ENCODE peak calls at places on chromosome 7, in four cellular contexts. J is HepG2, T is GM12878, X is K562. C is an unnamed sample.

GRCh38 chr7:107920048-107920772 is 29.2 kb downstream of the DLD start:
- DNase-seq in J (no peak), T (no peak), X (no peak), C (no peak)

GRCh38 chr7:159000070-159000469 is 143.7 kb downstream of the DYNC2I1 start:
- DNase-seq in J (no peak), T (no peak), X (no peak), C (no peak)

GRCh38 chr7:55464422-55464821 is 99.3 kb downstream of the LANCL2 start:
- DNase-seq in J (no peak), T (no peak), X (no peak), C (no peak)

GRCh38 chr7:52071744-52072143 is 755.1 kb upstream of the COBL start:
- DNase-seq in J (no peak), T (no peak), X (no peak), C (no peak)

GRCh38 chr7:106813705-106814305 is 51.3 kb upstream of the PIK3CG start:
- DNase-seq in J (no peak), T (no peak), X (peak; percentile 38), C (no peak)

GRCh38 chr7:113100091-113100723 is 13.6 kb upstream of the GPR85 start:
- DNase-seq in J (no peak), T (no peak), X (peak; percentile 87), C (no peak)

GRCh38 chr7:23893172-23893941 is 183.3 kb downstream of the STK31 start:
- DNase-seq in J (no peak), T (no peak), X (no peak), C (no peak)

GRCh38 chr7:21939136-21939857 is 6.4 kb downstream of the CDCA7L start:
- DNase-seq in J (no peak), T (peak; percentile 82), X (no peak), C (no peak)

GRCh38 chr7:157983442-157984137 is 604.0 kb downstream of the PTPRN2 start:
- DNase-seq in J (no peak), T (no peak), X (no peak), C (no peak)

GRCh38 chr7:157985636-157986035 is 602.0 kb downstream of the PTPRN2 start:
- DNase-seq in J (no peak), T (no peak), X (no peak), C (no peak)

GRCh38 chr7:157984914-157985163 is 602.8 kb downstream of the PTPRN2 start:
- DNase-seq in J (no peak), T (no peak), X (no peak), C (no peak)

GRCh38 chr7:157986051-157986450 is 601.6 kb downstream of the PTPRN2 start:
- DNase-seq in J (no peak), T (no peak), X (no peak), C (no peak)

GRCh38 chr7:157984138-157984913 is 603.3 kb downstream of the PTPRN2 start:
- DNase-seq in J (no peak), T (no peak), X (no peak), C (no peak)
- TF ChIP-seq CREM in J (no peak), T (no peak), X (no peak), C (no peak)

GRCh38 chr7:42151309-42151708 is 85.7 kb downstream of the GLI3 start:
- DNase-seq in J (no peak), T (no peak), X (no peak), C (no peak)
- TF ChIP-seq SP1 in J (no peak), T (no peak), X (no peak), C (no peak)

GRCh38 chr7:10731253-10731773 is 242.4 kb upstream of the PHF14 start:
- DNase-seq in J (no peak), T (no peak), X (peak; percentile 73), C (no peak)
- TF ChIP-seq CTCF in J (no peak), T (no peak), X (peak; percentile 34), C (no peak)

DNA sequence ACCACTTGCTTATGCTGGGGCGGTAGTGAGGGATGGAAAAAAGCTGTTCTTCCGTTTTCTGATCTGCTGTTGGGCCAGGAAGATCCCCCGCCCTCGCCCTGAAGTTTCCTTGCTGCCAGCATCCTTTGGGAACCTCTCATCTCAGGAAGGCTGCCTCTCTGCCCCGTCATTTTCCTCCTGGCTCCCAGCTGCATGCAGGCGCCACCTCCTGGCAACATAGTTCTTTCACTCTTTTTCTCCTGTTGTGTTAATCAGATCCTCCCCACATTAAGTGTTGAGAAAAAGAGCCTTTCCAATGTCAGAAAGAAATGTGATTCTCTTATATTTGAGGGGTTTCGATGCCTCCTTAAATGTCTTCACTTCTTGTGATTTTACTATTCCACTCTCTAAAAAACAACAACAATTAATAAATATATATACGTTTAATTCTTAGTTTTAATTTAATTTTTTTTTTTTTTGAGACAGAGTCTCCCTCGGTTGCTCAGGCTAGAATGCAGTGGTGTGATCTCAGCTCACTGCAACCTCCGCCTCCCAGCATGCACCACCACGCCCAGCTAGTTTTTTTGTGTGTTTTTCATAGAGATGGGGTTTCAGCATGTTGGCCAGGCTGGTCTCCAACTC is 122.9 kb downstream of the RALA start:
- DNase-seq in J (peak; percentile 54), T (no peak), X (peak; percentile 77), C (peak; percentile 85)
- TF ChIP-seq CREM in J (no peak), T (no peak), X (no peak), C (no peak)

DNA sequence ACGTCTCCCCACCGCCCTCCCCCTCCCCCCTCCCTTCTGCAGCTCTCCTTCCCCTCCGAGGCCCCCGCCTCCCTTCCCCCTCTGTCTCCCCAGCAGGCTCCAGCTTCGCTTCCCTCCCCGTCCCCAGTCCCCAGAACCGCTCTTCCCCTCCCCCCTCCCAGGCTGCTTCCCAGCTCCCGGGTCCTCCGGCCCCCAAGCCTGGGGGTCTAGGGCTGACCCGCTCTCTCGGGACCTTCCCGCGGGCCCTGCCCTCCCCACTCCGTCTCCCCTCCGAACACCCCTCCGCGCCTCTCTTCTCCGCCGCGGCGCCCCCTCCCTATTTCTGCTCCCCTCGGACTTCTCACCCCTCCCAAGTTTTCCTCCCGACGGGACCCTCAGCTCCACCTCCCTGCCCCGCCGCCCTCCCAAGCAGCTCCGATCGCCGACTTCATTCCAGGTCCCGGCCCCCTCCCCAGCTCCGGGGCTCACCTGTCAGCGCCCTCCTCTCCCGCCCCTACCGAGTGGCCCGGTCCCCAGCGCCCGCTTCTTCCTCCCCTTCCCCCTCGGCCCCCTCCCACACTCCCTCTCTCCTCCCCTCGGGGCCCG is 1.1 kb downstream of the ZNF467 start:
- DNase-seq in J (no peak), T (no peak), X (peak; percentile 41), C (peak; percentile 72)
- TF ChIP-seq SP1 in J (no peak), T (no peak), X (no peak), C (no peak)

GRCh38 chr7:157238087-157238486 is 98.7 kb upstream of the DNAJB6 start:
- DNase-seq in J (no peak), T (no peak), X (peak; percentile 76), C (peak; percentile 51)
- TF ChIP-seq CTCF in J (peak; percentile 63), T (peak; percentile 20), X (peak; percentile 76), C (peak; percentile 29)

C was measured in WTC11.